ENCODE peak calls at places on chromosomes 11 and 22, in four cellular contexts. One of them, this sample, is unnamed.

GRCh38 chr11:122714484-122714883 is 59.0 kb downstream of the UBASH3B start:
- DNase-seq in epithelial cell of prostate: no peak
- DNase-seq in T-cell: no peak
- DNase-seq in LHCN-M2: no peak
- DNase-seq in this sample: no peak

GRCh38 chr22:27990451-27990840 is 71.4 kb upstream of the PITPNB start:
- DNase-seq in epithelial cell of prostate: no peak
- DNase-seq in T-cell: no peak
- DNase-seq in LHCN-M2: no peak
- DNase-seq in this sample: no peak

GRCh38 chr11:12773591-12773990 is 99.4 kb downstream of the TEAD1 start:
- DNase-seq in epithelial cell of prostate: no peak
- DNase-seq in T-cell: no peak
- DNase-seq in LHCN-M2: no peak
- DNase-seq in this sample: no peak

GRCh38 chr22:39941661-39942060 is 18.5 kb upstream of the TMA7B start:
- DNase-seq in epithelial cell of prostate: no peak
- DNase-seq in T-cell: no peak
- DNase-seq in LHCN-M2: no peak
- DNase-seq in this sample: no peak

GRCh38 chr11:34480339-34480738 is 33.3 kb downstream of the ELF5 start:
- DNase-seq in epithelial cell of prostate: no peak
- DNase-seq in T-cell: no peak
- DNase-seq in LHCN-M2: peak; percentile 39
- DNase-seq in this sample: no peak

GRCh38 chr11:63996512-63996911 is 10.3 kb downstream of the OTUB1 start:
- DNase-seq in epithelial cell of prostate: no peak
- DNase-seq in T-cell: no peak
- DNase-seq in LHCN-M2: no peak
- DNase-seq in this sample: no peak

GRCh38 chr11:11989774-11990744 is 18.4 kb downstream of the DKK3 start:
- DNase-seq in epithelial cell of prostate: no peak
- DNase-seq in T-cell: no peak
- DNase-seq in LHCN-M2: no peak
- DNase-seq in this sample: no peak

GRCh38 chr11:7573193-7573557 is 59.4 kb downstream of the PPFIBP2 start:
- DNase-seq in epithelial cell of prostate: no peak
- DNase-seq in T-cell: no peak
- DNase-seq in LHCN-M2: no peak
- DNase-seq in this sample: no peak

GRCh38 chr11:124811423-124812125 is 11.4 kb upstream of the MSANTD2 start:
- DNase-seq in epithelial cell of prostate: no peak
- DNase-seq in T-cell: no peak
- DNase-seq in LHCN-M2: no peak
- DNase-seq in this sample: no peak

GRCh38 chr22:37443086-37443485 is 15.8 kb upstream of the ELFN2 start:
- DNase-seq in epithelial cell of prostate: no peak
- DNase-seq in T-cell: no peak
- DNase-seq in LHCN-M2: peak; percentile 22
- DNase-seq in this sample: no peak

GRCh38 chr22:50191041-50191740 is 5.5 kb downstream of the TRABD start:
- DNase-seq in epithelial cell of prostate: no peak
- DNase-seq in T-cell: peak; percentile 73
- DNase-seq in LHCN-M2: no peak
- DNase-seq in this sample: no peak

GRCh38 chr22:41951898-41952474 is at the start of gene SMIM45:
- DNase-seq in epithelial cell of prostate: no peak
- DNase-seq in T-cell: no peak
- DNase-seq in LHCN-M2: no peak
- DNase-seq in this sample: no peak

GRCh38 chr11:69352715-69353325 is 58.9 kb downstream of the MYEOV start:
- DNase-seq in epithelial cell of prostate: peak; percentile 84
- DNase-seq in T-cell: no peak
- DNase-seq in LHCN-M2: peak; percentile 99
- DNase-seq in this sample: no peak

GRCh38 chr11:121535122-121535796 is 82.5 kb upstream of the SORL1-AS1 start:
- DNase-seq in epithelial cell of prostate: no peak
- DNase-seq in T-cell: no peak
- DNase-seq in LHCN-M2: no peak
- DNase-seq in this sample: no peak

GRCh38 chr11:36048496-36049247 is 104.8 kb downstream of the LDLRAD3 start:
- DNase-seq in epithelial cell of prostate: no peak
- DNase-seq in T-cell: no peak
- DNase-seq in LHCN-M2: no peak
- DNase-seq in this sample: no peak

GRCh38 chr22:43151251-43152000 is at the start of gene TSPO:
- DNase-seq in epithelial cell of prostate: no peak
- DNase-seq in T-cell: peak; percentile 62
- DNase-seq in LHCN-M2: peak; percentile 58
- DNase-seq in this sample: peak; percentile 50

This sample was measured in mesothelial cell of epicardium.